ENCODE peak calls at places on chromosomes 1 and 21, in nine cellular contexts. J is BE2C; H is stimulated activated CD8-positive, alpha-beta memory T cell treated with anti-CD3 and anti-CD28 coated beads, Interleukin-2, amount 100 ng/mL, for 1 hour; L is non-pigmented ciliary epithelial cell; E is skeletal muscle cell; B is nucleus accumbens; N is omental fat pad; F is Ammon's horn; Q is Right ventricle myocardium superior. A is an unnamed sample.

GRCh38 chr1:9473032-9473792 is 66.1 kb upstream of the SLC25A33 start:
- DNase-seq in B (no peak), J (no peak), Q (peak), N (peak), L (peak), E (peak), F (peak), H (no peak), A (peak)

GRCh38 chr21:14712121-14712520 is 166.0 kb upstream of the SAMSN1 start:
- DNase-seq in J (no peak), Q (no peak), N (no peak), H (no peak), F (no peak), B (no peak), L (peak), E (peak), A (no peak)

GRCh38 chr1:201481761-201482493 is 12.9 kb upstream of the PHLDA3 start:
- DNase-seq in F (peak), B (peak), H (peak), L (no peak), J (peak), N (peak), E (no peak), Q (peak), A (peak)

GRCh38 chr1:202958544-202959275 is 598 bp upstream of the ADIPOR1 start:
- DNase-seq in N (no peak), J (no peak), B (no peak), Q (no peak), F (no peak), E (no peak), L (no peak), H (no peak), A (no peak)

GRCh38 chr1:6419397-6419802 is 319 bp downstream of the HES2 start:
- DNase-seq in F (no peak), J (no peak), H (no peak), B (no peak), E (no peak), Q (no peak), N (no peak), L (no peak), A (no peak)

GRCh38 chr1:205629751-205630150 is 2.1 kb downstream of the ELK4 start:
- DNase-seq in Q (no peak), L (no peak), J (no peak), B (no peak), E (no peak), N (no peak), F (no peak), H (no peak), A (no peak)

GRCh38 chr1:26110731-26111529 is 694 bp upstream of the PDIK1L start:
- DNase-seq in H (peak), N (peak), J (peak), L (no peak), F (peak), Q (peak), E (no peak), B (peak), A (peak)

GRCh38 chr1:44543064-44543815 is 131.0 kb downstream of the TMEM53 start:
- DNase-seq in Q (no peak), N (no peak), B (no peak), L (no peak), F (peak), E (no peak), H (no peak), J (no peak), A (no peak)

GRCh38 chr1:55814967-55815366 is 599.8 kb upstream of the USP24 start:
- DNase-seq in B (no peak), L (no peak), F (no peak), Q (no peak), N (no peak), H (no peak), J (no peak), E (no peak), A (no peak)

GRCh38 chr1:72435025-72435424 is 152.7 kb upstream of the NEGR1 start:
- DNase-seq in F (no peak), Q (no peak), B (no peak), H (no peak), N (no peak), L (peak), E (peak), J (no peak), A (no peak)

A was measured in adrenal gland.